ENCODE peak calls at places on chromosomes 13 and 19, in four cellular contexts. H is choroid plexus epithelial cell, S is thoracic aorta, A is osteoblast. U is an unnamed sample.

GRCh38 chr13:40772765-40773473 is 1.9 kb upstream of the MRPS31 start:
- DNase-seq in H (no peak), S (no peak), A (no peak), U (no peak)

GRCh38 chr19:44592451-44592890 is 20.9 kb upstream of the IGSF23 start:
- DNase-seq in H (no peak), S (no peak), A (no peak), U (no peak)

GRCh38 chr19:3857449-3858003 is 11.3 kb downstream of the ZFR2 start:
- DNase-seq in H (peak), S (no peak), A (peak), U (no peak)

GRCh38 chr13:30905932-30906383 is at the start of gene MEDAG:
- DNase-seq in H (peak), S (peak), A (peak), U (no peak)

GRCh38 chr19:1041835-1042685 is 2.2 kb downstream of the ABCA7 start:
- DNase-seq in H (no peak), S (no peak), A (no peak), U (no peak)

GRCh38 chr19:56476671-56477428 is at the start of gene ZNF667:
- DNase-seq in H (peak), S (peak), A (peak), U (peak)

GRCh38 chr13:88086577-88086976 is 415.4 kb downstream of the SLITRK5 start:
- DNase-seq in H (no peak), S (no peak), A (no peak), U (no peak)

GRCh38 chr19:51368366-51369282 is at the start of gene CLDND2:
- DNase-seq in H (no peak), S (no peak), A (peak), U (no peak)

GRCh38 chr13:98826156-98826555 is 73.7 kb upstream of the SLC15A1 start:
- DNase-seq in H (peak), S (no peak), A (no peak), U (no peak)

GRCh38 chr19:8251025-8251472 is 41.9 kb downstream of the CERS4 start:
- DNase-seq in H (no peak), S (peak), A (peak), U (peak)

GRCh38 chr19:30322641-30323320 is 49.4 kb upstream of the ZNF536 start:
- DNase-seq in H (no peak), S (no peak), A (no peak), U (no peak)

GRCh38 chr13:71829542-71829941 is 37.5 kb downstream of the DACH1 start:
- DNase-seq in H (no peak), S (no peak), A (no peak), U (no peak)

GRCh38 chr13:48707405-48707804 is 53.7 kb downstream of the CYSLTR2 start:
- DNase-seq in H (no peak), S (no peak), A (no peak), U (no peak)

GRCh38 chr13:48222358-48223015 is 10.5 kb upstream of the ITM2B start:
- DNase-seq in H (peak), S (no peak), A (peak), U (no peak)

GRCh38 chr19:11480927-11481776 is at the start of gene ELAVL3:
- DNase-seq in H (no peak), S (no peak), A (peak), U (no peak)

GRCh38 chr19:6694147-6694815 is 24.3 kb upstream of the TNFSF14 start:
- DNase-seq in H (no peak), S (no peak), A (no peak), U (no peak)

GRCh38 chr19:30535011-30535410 is 162.8 kb downstream of the ZNF536 start:
- DNase-seq in H (no peak), S (no peak), A (no peak), U (no peak)

GRCh38 chr13:106145997-106146864 is 389.2 kb downstream of the EFNB2 start:
- DNase-seq in H (no peak), S (no peak), A (no peak), U (no peak)

GRCh38 chr13:41649659-41650058 is 192.3 kb downstream of the RGCC start:
- DNase-seq in H (peak), S (no peak), A (no peak), U (no peak)

GRCh38 chr13:33612641-33613638 is 205.0 kb upstream of the RFC3 start:
- DNase-seq in H (no peak), S (no peak), A (peak), U (no peak)

GRCh38 chr19:36136975-36137686 is 2.7 kb upstream of the CAPNS1 start:
- DNase-seq in H (peak), S (peak), A (peak), U (peak)

GRCh38 chr13:25249001-25249543 is 38.2 kb downstream of the MTMR6 start:
- DNase-seq in H (peak), S (no peak), A (no peak), U (no peak)

GRCh38 chr13:100438059-100438788 is 150.4 kb downstream of the GGACT start:
- DNase-seq in H (no peak), S (no peak), A (no peak), U (no peak)

GRCh38 chr19:37472165-37472564 is 3.0 kb downstream of the ZNF570 start:
- DNase-seq in H (no peak), S (no peak), A (no peak), U (no peak)

GRCh38 chr19:19937403-19937802 is 36.7 kb downstream of the ZNF93 start:
- DNase-seq in H (no peak), S (no peak), A (no peak), U (no peak)

GRCh38 chr19:40588110-40588854 is 11.6 kb downstream of the SHKBP1 start:
- DNase-seq in H (peak), S (no peak), A (peak), U (no peak)

GRCh38 chr19:35642312-35642711 is 767 bp downstream of the ETV2 start:
- DNase-seq in H (no peak), S (no peak), A (peak), U (no peak)

GRCh38 chr19:2477141-2477710 is 1.3 kb downstream of the GADD45B start:
- DNase-seq in H (peak), S (no peak), A (peak), U (no peak)

GRCh38 chr19:54282706-54283105 is 1.8 kb upstream of the LILRB2 start:
- DNase-seq in H (no peak), S (no peak), A (peak), U (no peak)

GRCh38 chr13:35744566-35745203 is 268.2 kb upstream of the MAB21L1 start:
- DNase-seq in H (peak), S (no peak), A (no peak), U (no peak)

GRCh38 chr19:58228584-58229254 is at the start of gene ZNF544:
- DNase-seq in H (peak), S (peak), A (peak), U (peak)

GRCh38 chr19:13053761-13054604 is 48.7 kb downstream of the LYL1 start:
- DNase-seq in H (peak), S (no peak), A (peak), U (peak)

GRCh38 chr19:31139871-31140505 is 209.2 kb downstream of the TSHZ3 start:
- DNase-seq in H (peak), S (no peak), A (peak), U (peak)

GRCh38 chr19:48170817-48171347 is 402 bp downstream of the ZSWIM9 start:
- DNase-seq in H (peak), S (no peak), A (no peak), U (no peak)

GRCh38 chr19:16051254-16052025 is 24.9 kb upstream of the TPM4 start:
- DNase-seq in H (peak), S (no peak), A (no peak), U (no peak)

GRCh38 chr19:8640402-8641004 is 10.1 kb downstream of the NFILZ start:
- DNase-seq in H (no peak), S (no peak), A (no peak), U (no peak)

GRCh38 chr19:15463865-15464371 is 426 bp downstream of the RASAL3 start:
- DNase-seq in H (no peak), S (no peak), A (no peak), U (no peak)

GRCh38 chr13:42041684-42042035 is 6.8 kb upstream of the DGKH start:
- DNase-seq in H (peak), S (peak), A (peak), U (peak)

DNA sequence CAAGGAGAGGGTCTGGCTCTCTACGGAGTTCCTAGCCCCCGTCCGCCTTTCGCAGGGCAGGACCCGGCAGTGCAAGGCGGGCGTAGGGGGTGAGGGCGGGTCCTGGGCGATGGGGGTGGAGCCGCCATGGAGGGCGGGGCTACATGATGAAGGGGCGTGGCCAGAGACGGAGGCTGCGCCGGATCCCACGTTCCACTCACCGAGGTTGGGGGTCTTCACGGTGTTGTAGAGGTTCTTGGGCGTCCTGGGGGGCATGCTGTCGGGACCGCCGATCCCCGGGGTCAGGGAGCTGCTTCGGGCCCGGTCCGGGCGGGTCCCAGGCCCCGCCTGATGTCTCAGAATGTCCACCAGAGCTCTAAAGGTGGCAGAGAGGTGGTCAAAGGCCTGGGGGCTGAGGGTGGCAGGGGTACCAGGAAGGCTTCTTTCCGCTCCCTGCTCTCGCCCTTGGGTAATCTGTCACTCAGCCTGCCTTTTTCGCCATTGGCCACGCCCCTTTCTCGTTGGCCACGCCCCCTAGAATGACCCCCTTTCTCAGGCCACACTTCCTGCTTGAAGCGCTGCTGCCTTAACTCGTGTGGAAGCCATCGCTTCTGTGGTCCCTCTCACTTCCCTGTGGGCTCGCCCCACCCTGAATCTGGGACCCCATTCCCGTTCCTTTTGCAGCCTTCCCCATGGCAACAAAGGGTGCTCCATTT is 2.5 kb downstream of the SHISA7 start:
- DNase-seq in H (no peak), S (no peak), A (peak), U (no peak)
- H3K4me3 ChIP-seq in H (no peak), S (no peak), A (no peak), U (no peak)

DNA sequence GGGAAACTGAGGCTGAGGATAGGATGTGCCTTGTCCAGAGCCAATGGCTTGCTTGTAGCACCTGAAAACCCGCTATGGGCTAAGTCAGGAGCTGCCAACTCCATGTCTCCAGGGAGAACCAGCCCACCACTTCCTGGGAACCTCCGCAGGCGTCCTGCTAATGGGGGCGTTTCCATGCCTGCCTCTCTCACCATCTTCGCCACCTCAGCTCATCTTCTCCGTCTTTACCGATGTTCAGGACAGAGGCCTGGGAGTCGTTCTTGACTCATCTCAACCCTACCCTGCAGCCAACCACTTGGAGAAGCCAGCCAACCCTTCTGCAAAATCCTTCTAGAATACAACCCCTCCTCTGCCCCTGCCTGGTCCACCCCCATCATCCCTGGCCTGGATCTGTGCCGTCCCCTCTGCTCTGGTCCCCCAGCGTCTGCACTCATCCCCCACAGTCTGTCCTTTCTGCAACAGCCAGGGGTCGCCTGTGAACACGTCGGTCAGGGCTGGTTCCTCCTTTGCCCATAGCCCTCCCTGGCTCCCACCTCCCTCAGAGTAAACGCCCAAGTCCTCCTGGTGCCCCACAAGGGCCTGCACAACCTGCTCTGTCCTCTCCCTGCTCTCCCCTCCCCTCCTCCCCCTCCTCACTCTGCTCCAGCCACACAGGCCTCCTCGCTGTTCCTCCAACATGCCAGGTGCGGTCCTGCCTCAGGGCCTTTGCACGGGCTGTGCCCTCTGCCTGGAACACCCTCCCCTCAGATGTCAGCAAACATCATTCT is 31.0 kb downstream of the PTPRS start:
- DNase-seq in H (no peak), S (no peak), A (peak), U (no peak)
- TF ChIP-seq CTCF in H (peak), S (no peak), A (peak), U (peak)

DNA sequence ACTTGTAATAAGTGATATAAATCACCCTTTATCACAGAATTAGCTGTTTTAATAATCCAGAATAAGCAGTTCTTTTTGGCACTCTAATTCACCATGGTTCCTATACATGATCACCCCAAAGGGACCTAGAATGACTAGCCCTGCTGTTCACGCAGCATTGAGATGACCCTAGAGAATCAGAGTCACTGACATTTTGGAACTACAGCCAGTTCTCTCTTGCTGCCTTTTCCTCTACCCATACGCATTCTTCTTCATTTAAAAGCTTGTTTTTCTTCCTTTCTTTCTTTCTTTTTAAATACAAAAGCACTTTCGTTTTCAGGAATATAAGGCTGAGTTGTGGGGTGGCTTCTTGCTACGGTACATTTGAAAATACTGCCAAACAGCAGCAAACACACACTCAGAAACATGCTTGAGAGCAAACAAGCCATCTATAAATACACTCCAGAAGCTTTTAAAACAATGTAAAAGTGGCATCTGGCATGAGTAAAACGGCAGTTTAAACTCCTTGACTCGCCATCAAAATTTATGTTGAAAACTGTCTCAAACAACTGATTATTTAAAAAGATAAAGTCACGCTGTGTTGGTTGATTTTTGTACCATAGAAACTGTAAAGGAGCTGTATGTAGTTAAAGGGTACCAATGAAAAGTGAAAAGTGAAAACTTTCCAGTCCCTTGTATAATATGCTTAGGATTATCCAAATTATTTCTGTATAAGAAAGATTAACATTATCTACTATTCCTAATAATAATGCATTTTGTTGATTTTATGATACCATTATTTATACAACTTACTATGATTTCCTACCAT is 95.6 kb downstream of the PCDH9 start:
- DNase-seq in H (peak), S (no peak), A (peak), U (no peak)
- H3K4me3 ChIP-seq in H (peak), S (peak), A (peak), U (no peak)

DNA sequence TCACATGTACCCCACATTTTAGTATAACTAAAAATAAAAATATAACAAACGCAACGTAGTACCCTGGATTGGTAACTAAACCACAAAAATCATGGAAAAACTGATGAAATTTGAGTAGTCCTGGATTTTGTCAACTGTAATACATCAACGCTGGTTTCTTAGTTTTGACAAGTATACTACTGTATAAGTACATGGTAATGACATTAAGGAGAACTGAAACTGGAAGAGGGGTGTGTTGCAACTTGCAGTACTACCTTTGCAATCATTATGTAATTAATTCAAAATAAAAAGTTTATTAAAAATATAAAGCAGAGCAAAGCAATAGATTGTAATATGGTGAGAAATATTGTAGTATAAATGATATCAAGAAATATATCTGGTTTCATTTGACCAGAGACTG is 1158.0 kb upstream of the SPRY2 start:
- DNase-seq in H (no peak), S (no peak), A (no peak), U (no peak)
- TF ChIP-seq CTCF in H (no peak), S (no peak), A (no peak), U (no peak)

DNA sequence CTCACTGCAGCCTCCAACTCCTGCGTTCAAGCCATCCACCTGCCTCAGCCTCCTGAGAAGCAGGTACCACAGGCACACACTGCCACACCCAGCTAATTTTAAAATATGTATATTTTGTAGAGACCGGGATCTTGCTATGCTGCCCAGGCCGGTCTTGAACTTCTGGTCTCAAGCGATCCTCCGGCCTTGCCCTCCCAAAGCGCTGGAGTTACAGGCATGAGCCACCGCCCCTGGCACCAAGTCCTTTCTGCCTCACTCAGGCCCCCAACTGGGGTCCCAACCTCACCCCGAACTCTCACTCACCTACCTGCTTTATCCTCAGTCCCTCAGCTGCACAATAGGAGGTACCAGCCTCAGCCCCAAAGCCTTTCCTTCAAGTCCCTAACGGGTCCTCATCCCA is 635 bp upstream of the COL5A3 start:
- DNase-seq in H (no peak), S (no peak), A (no peak), U (no peak)
- H3K4me3 ChIP-seq in H (no peak), S (no peak), A (no peak), U (no peak)

DNA sequence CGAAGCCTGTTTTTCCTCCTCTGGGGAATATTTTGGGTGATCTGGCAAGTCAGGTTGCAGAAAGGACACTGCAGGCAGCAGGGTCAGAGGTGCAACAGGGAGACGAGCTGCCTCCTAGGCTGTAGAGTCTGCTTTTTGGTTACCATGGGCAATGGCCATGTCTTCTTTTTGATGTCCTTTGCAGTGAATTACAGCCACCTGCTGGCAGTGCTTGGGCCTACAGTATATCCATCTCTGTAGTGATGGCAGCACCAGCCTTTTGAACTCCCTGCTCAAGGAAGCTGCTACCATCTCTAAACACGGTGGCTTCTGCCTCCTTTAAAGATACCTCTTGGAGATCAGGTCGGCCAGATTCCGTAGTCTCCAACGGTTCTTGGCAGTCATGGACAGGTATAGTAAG is 73.9 kb downstream of the WTIP start:
- DNase-seq in H (peak), S (no peak), A (no peak), U (no peak)
- TF ChIP-seq CTCF in H (peak), S (no peak), A (peak), U (peak)

U was measured in retinal pigment epithelial cell.